ENCODE peak calls at places on chromosomes 7 and 10, in five cellular contexts. One of them, this sample, is unnamed.

GRCh38 chr7:51307811-51308737 is 8.5 kb downstream of the COBL start:
- DNase-seq in thyroid gland: no peak
- DNase-seq in mesothelial cell of epicardium: no peak
- DNase-seq in AG09309: no peak
- DNase-seq in RWPE1: no peak
- DNase-seq in this sample: no peak

GRCh38 chr7:18831381-18831901 is 286.0 kb downstream of the TWIST1 start:
- DNase-seq in thyroid gland: no peak
- DNase-seq in RWPE1: no peak
- DNase-seq in mesothelial cell of epicardium: no peak
- DNase-seq in AG09309: no peak
- DNase-seq in this sample: no peak

GRCh38 chr10:67788028-67788886 is 49.7 kb downstream of the DNAJC12 start:
- DNase-seq in AG09309: no peak
- DNase-seq in thyroid gland: peak
- DNase-seq in RWPE1: peak
- DNase-seq in mesothelial cell of epicardium: no peak
- DNase-seq in this sample: no peak

GRCh38 chr7:102284399-102284798 is 2.3 kb upstream of the SH2B2 start:
- DNase-seq in mesothelial cell of epicardium: no peak
- DNase-seq in AG09309: no peak
- DNase-seq in RWPE1: no peak
- DNase-seq in thyroid gland: no peak
- DNase-seq in this sample: no peak

GRCh38 chr7:68478326-68478725 is 1119.9 kb upstream of the AUTS2 start:
- DNase-seq in mesothelial cell of epicardium: no peak
- DNase-seq in thyroid gland: no peak
- DNase-seq in RWPE1: no peak
- DNase-seq in AG09309: no peak
- DNase-seq in this sample: no peak

GRCh38 chr7:41378156-41378555 is 324.7 kb downstream of the INHBA start:
- DNase-seq in AG09309: no peak
- DNase-seq in RWPE1: no peak
- DNase-seq in mesothelial cell of epicardium: no peak
- DNase-seq in thyroid gland: no peak
- DNase-seq in this sample: no peak

GRCh38 chr10:42830237-42830636 is 47.6 kb downstream of the BMS1 start:
- DNase-seq in AG09309: no peak
- DNase-seq in thyroid gland: peak
- DNase-seq in mesothelial cell of epicardium: no peak
- DNase-seq in RWPE1: no peak
- DNase-seq in this sample: no peak

GRCh38 chr10:63883861-63884260 is 362.7 kb downstream of the REEP3 start:
- DNase-seq in AG09309: no peak
- DNase-seq in mesothelial cell of epicardium: no peak
- DNase-seq in RWPE1: no peak
- DNase-seq in thyroid gland: no peak
- DNase-seq in this sample: no peak

GRCh38 chr10:84265378-84265777 is 20.5 kb downstream of the RGR start:
- DNase-seq in RWPE1: no peak
- DNase-seq in mesothelial cell of epicardium: no peak
- DNase-seq in thyroid gland: no peak
- DNase-seq in AG09309: no peak
- DNase-seq in this sample: no peak

GRCh38 chr10:96096958-96097357 is 33.1 kb upstream of the ZNF518A start:
- DNase-seq in AG09309: no peak
- DNase-seq in RWPE1: no peak
- DNase-seq in mesothelial cell of epicardium: no peak
- DNase-seq in thyroid gland: no peak
- DNase-seq in this sample: no peak

GRCh38 chr7:104923010-104923421 is 91.0 kb upstream of the KMT2E start:
- DNase-seq in thyroid gland: peak
- DNase-seq in AG09309: peak
- DNase-seq in mesothelial cell of epicardium: no peak
- DNase-seq in RWPE1: peak
- DNase-seq in this sample: no peak

GRCh38 chr10:127867805-127868204 is 24.9 kb downstream of the CLRN3 start:
- DNase-seq in AG09309: no peak
- DNase-seq in RWPE1: no peak
- DNase-seq in thyroid gland: no peak
- DNase-seq in mesothelial cell of epicardium: no peak
- DNase-seq in this sample: no peak

GRCh38 chr10:8498881-8499280 is 444.4 kb downstream of the GATA3 start:
- DNase-seq in AG09309: no peak
- DNase-seq in thyroid gland: no peak
- DNase-seq in RWPE1: no peak
- DNase-seq in mesothelial cell of epicardium: no peak
- DNase-seq in this sample: no peak

GRCh38 chr10:75788394-75789205 is 357.2 kb downstream of the LRMDA start:
- DNase-seq in mesothelial cell of epicardium: no peak
- DNase-seq in thyroid gland: peak
- DNase-seq in AG09309: no peak
- DNase-seq in RWPE1: no peak
- DNase-seq in this sample: no peak

GRCh38 chr10:48656928-48657327 is 27.7 kb upstream of the WDFY4 start:
- DNase-seq in RWPE1: no peak
- DNase-seq in mesothelial cell of epicardium: no peak
- DNase-seq in thyroid gland: peak
- DNase-seq in AG09309: no peak
- DNase-seq in this sample: no peak

GRCh38 chr10:79298403-79299244 is 48.6 kb upstream of the PPIF start:
- DNase-seq in mesothelial cell of epicardium: no peak
- DNase-seq in AG09309: peak
- DNase-seq in thyroid gland: no peak
- DNase-seq in RWPE1: peak
- DNase-seq in this sample: no peak

GRCh38 chr10:93816123-93816747 is 58.5 kb downstream of the LGI1 start:
- DNase-seq in thyroid gland: peak
- DNase-seq in mesothelial cell of epicardium: no peak
- DNase-seq in RWPE1: peak
- DNase-seq in AG09309: peak
- DNase-seq in this sample: no peak

GRCh38 chr7:30252885-30253795 is 31.3 kb upstream of the ZNRF2 start:
- DNase-seq in thyroid gland: peak
- DNase-seq in AG09309: no peak
- DNase-seq in RWPE1: no peak
- DNase-seq in mesothelial cell of epicardium: no peak
- DNase-seq in this sample: no peak

GRCh38 chr10:1392127-1392526 is 335.9 kb downstream of the WDR37 start:
- DNase-seq in mesothelial cell of epicardium: no peak
- DNase-seq in thyroid gland: no peak
- DNase-seq in AG09309: no peak
- DNase-seq in RWPE1: no peak
- DNase-seq in this sample: no peak
- TF ChIP-seq CTCF in mesothelial cell of epicardium: no peak
- TF ChIP-seq CTCF in thyroid gland: no peak
- TF ChIP-seq CTCF in AG09309: no peak
- TF ChIP-seq CTCF in RWPE1: no peak
- TF ChIP-seq CTCF in this sample: no peak

DNA sequence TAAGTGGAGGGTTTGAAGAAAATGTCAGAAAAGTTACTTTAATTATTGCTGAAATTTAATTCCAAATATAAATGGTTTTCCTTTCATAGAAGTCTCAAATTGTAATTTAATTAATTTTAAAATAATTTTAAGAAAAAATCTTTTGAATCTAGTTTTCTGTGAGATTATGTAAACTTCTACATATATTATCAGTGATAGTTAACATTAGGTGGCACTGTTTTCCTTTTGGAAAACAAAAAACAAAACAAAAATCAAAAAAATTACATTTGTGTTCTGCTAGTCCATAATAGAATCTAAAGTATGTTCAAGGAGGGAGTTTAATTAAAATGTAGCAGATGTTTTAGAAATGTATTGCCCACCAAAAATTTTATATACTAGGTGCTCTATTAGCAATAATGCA is 1456.7 kb downstream of the REEP3 start:
- DNase-seq in RWPE1: no peak
- DNase-seq in thyroid gland: no peak
- DNase-seq in AG09309: no peak
- DNase-seq in mesothelial cell of epicardium: no peak
- DNase-seq in this sample: no peak
- TF ChIP-seq CTCF in RWPE1: no peak
- TF ChIP-seq CTCF in thyroid gland: no peak
- TF ChIP-seq CTCF in AG09309: no peak
- TF ChIP-seq CTCF in mesothelial cell of epicardium: no peak
- TF ChIP-seq CTCF in this sample: peak

DNA sequence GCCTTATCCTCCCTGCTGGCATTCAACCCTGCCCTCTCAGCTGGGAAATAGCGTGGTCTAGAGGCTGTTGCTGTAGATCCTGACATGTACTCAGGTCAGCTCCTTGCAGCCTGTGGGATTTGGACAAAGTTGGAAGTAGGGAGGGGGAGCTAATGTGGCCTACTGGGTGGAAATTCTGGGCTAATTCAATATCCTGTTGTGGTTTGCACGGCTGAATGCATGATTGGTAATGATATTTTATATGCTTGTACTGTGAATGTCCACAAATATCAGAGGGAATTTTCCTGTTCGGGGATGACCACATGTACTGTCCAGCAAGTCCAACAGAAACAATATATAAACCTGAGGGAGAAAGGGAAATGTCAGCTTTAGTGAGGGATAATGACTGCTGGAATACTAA is 22.1 kb upstream of the NPVF start:
- DNase-seq in AG09309: no peak
- DNase-seq in RWPE1: no peak
- DNase-seq in thyroid gland: no peak
- DNase-seq in mesothelial cell of epicardium: no peak
- DNase-seq in this sample: no peak
- TF ChIP-seq CTCF in AG09309: no peak
- TF ChIP-seq CTCF in RWPE1: no peak
- TF ChIP-seq CTCF in thyroid gland: no peak
- TF ChIP-seq CTCF in mesothelial cell of epicardium: no peak
- TF ChIP-seq CTCF in this sample: no peak

GRCh38 chr7:54838540-54838925 is 79.5 kb upstream of the SEC61G start:
- DNase-seq in RWPE1: no peak
- DNase-seq in thyroid gland: no peak
- DNase-seq in AG09309: no peak
- DNase-seq in mesothelial cell of epicardium: no peak
- DNase-seq in this sample: no peak

GRCh38 chr7:54839538-54840213 is 80.7 kb upstream of the SEC61G start:
- DNase-seq in mesothelial cell of epicardium: no peak
- DNase-seq in thyroid gland: peak
- DNase-seq in AG09309: no peak
- DNase-seq in RWPE1: peak
- DNase-seq in this sample: no peak

GRCh38 chr7:54837761-54838539 is 78.9 kb upstream of the SEC61G start:
- DNase-seq in mesothelial cell of epicardium: no peak
- DNase-seq in RWPE1: no peak
- DNase-seq in thyroid gland: no peak
- DNase-seq in AG09309: no peak
- DNase-seq in this sample: no peak

GRCh38 chr7:54843961-54844360 is 85.0 kb upstream of the SEC61G start:
- DNase-seq in AG09309: no peak
- DNase-seq in thyroid gland: no peak
- DNase-seq in RWPE1: peak
- DNase-seq in mesothelial cell of epicardium: no peak
- DNase-seq in this sample: no peak

DNA sequence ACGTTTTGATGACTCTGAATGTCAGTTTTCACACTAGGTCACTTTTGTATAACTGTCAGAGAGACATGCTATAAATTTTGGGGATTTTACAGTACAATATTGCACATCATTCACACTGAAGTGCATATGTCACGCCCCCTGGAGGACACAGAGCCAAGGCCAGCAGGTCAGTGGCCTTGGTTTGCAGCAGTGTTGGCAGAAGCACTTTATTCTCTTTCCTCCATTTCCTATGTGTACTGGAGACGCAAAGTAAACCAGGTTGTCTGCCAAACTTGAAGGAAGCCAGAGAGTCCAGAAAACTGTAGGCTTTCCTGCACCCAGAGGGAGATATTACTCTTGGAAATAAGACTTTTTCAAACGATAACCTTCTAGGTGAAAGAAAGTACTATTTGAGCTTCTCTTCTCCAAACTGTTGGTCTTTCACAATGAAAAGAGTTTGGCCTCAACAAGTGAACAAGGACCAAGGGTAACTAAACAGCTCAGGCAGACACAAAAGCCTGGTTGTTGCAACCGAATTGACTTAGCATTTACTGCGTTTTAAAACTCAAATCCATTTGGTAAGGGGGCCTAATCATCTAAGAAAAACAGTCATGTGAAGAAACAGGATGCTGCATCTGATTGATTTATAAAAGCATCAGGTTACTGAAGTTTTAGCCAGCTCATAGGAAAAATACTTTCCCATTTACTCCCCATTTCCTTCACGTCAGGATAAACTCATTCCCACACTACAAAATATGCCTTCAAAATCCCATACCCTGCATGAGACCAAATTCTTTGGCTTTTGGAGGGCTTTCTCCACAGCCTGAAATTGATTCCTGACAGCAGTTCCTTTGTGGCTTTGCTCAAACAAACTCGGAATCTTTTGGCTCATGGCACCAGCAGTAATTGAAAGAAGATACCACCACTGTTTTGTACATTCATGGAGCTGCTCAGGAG is 83.0 kb upstream of the SEC61G start:
- DNase-seq in mesothelial cell of epicardium: no peak
- DNase-seq in AG09309: peak
- DNase-seq in thyroid gland: peak
- DNase-seq in RWPE1: no peak
- DNase-seq in this sample: no peak
- TF ChIP-seq CTCF in mesothelial cell of epicardium: no peak
- TF ChIP-seq CTCF in AG09309: peak
- TF ChIP-seq CTCF in thyroid gland: no peak
- TF ChIP-seq CTCF in RWPE1: peak
- TF ChIP-seq CTCF in this sample: peak

DNA sequence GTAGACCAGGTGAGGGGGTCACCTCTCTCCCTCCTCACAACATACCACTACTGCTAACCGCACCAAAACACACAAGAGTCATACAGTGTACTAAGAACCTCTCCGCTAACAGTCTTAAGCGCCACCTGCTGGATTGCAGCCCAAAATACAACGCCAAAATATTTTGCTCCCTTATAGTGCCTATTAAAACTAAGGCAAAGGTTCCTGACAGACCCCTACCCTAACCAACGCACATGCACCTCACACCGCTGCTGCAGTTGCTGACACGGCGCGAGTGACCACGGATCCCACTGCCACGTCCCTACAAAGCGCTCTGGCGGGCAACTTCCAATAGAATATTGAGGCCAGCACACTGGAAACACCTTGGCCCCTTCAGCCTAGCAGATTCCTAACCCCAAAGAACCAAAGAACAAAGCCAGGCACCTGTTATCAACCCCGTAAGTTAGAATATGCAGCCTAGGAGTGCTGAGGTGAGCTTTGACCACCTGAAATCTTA is 563.6 kb upstream of the SEMA3D start:
- DNase-seq in RWPE1: peak
- DNase-seq in thyroid gland: peak
- DNase-seq in AG09309: peak
- DNase-seq in mesothelial cell of epicardium: no peak
- DNase-seq in this sample: no peak
- TF ChIP-seq CTCF in RWPE1: peak
- TF ChIP-seq CTCF in thyroid gland: peak
- TF ChIP-seq CTCF in AG09309: peak
- TF ChIP-seq CTCF in mesothelial cell of epicardium: no peak
- TF ChIP-seq CTCF in this sample: peak

DNA sequence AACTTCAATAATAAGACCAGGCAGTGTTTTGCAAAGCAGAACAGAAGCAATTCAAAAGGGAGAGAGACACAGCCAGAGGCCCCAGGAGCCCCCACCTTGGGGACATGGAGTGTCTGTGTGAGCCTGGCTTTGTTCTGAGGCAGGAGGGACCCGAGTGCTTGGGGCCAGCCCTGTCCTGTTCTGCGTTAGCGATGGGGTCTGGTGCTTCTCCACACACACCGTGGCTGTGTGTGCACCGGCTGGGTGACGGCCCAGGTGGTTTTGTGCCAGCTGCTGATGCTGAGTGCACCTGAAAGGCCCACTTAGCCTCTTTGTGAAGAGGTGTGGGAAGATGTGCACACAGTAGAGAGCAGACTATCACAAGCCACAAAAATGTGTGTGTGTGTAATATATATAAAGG is 468.9 kb downstream of the DNAJB6 start:
- DNase-seq in mesothelial cell of epicardium: no peak
- DNase-seq in AG09309: no peak
- DNase-seq in thyroid gland: no peak
- DNase-seq in RWPE1: no peak
- DNase-seq in this sample: no peak
- TF ChIP-seq CTCF in mesothelial cell of epicardium: no peak
- TF ChIP-seq CTCF in AG09309: no peak
- TF ChIP-seq CTCF in thyroid gland: no peak
- TF ChIP-seq CTCF in RWPE1: no peak
- TF ChIP-seq CTCF in this sample: no peak

This sample was measured in type B pancreatic cell.